ENCODE peak calls at places on chromosomes 12 and 14, in six cellular contexts. V is cardiac muscle cell, J is neural progenitor cell, G is IMR-90, P is transverse colon, L is endodermal cell. R is an unnamed sample.

GRCh38 chr14:102141797-102142196 is 2.1 kb downstream of the WDR20 start:
- DNase-seq in J (no peak), L (no peak), V (no peak), G (no peak), P (no peak), R (peak; percentile 41)

GRCh38 chr12:25957898-25958253 is 606 bp upstream of the RASSF8 start:
- DNase-seq in G (peak; percentile 82), L (no peak), V (peak; percentile 81), P (no peak), J (no peak), R (no peak)

GRCh38 chr12:53950441-53950781 is 4.3 kb upstream of the HOXC12 start:
- DNase-seq in V (no peak), G (no peak), P (no peak), L (no peak), J (no peak), R (no peak)

GRCh38 chr12:95548539-95549391 is 2.5 kb downstream of the USP44 start:
- DNase-seq in V (no peak), L (peak; percentile 92), G (peak; percentile 64), J (peak; percentile 91), P (peak; percentile 56), R (peak; percentile 95)

GRCh38 chr14:104105822-104106470 is 20.4 kb downstream of the ASPG start:
- DNase-seq in J (no peak), G (no peak), L (no peak), P (peak; percentile 64), V (no peak), R (no peak)

GRCh38 chr14:104882325-104882973 is 17.4 kb downstream of the CEP170B start:
- DNase-seq in V (no peak), L (peak; percentile 91), P (peak; percentile 83), G (no peak), J (peak; percentile 67), R (peak; percentile 93)

GRCh38 chr12:3116106-3116898 is 39.1 kb downstream of the TSPAN9 start:
- DNase-seq in P (no peak), L (no peak), G (peak; percentile 40), V (no peak), J (peak; percentile 40), R (peak; percentile 60)

GRCh38 chr14:37251778-37252177 is 54.0 kb downstream of the MIPOL1 start:
- DNase-seq in P (no peak), L (no peak), G (no peak), V (no peak), J (no peak), R (no peak)

GRCh38 chr14:100835278-100836052 is 9.5 kb downstream of the MEG3 start:
- DNase-seq in P (no peak), G (no peak), L (no peak), V (no peak), J (no peak), R (no peak)

GRCh38 chr12:71804505-71804904 is 35.1 kb upstream of the TBC1D15 start:
- DNase-seq in G (no peak), J (peak; percentile 50), V (no peak), P (no peak), L (peak; percentile 90), R (peak; percentile 57)

GRCh38 chr12:10301103-10301502 is 6.6 kb upstream of the KLRD1 start:
- DNase-seq in V (no peak), L (no peak), P (no peak), J (no peak), G (no peak), R (no peak)

GRCh38 chr12:124939428-124940142 is 25.1 kb upstream of the UBC start:
- DNase-seq in J (peak; percentile 93), V (peak; percentile 94), L (peak; percentile 99), P (peak; percentile 90), G (peak; percentile 98), R (peak; percentile 87)

GRCh38 chr12:53761306-53761705 is 9.5 kb upstream of the CISTR start:
- DNase-seq in V (no peak), L (peak; percentile 24), G (no peak), P (no peak), J (no peak), R (no peak)

GRCh38 chr14:81176224-81176623 is 44.5 kb downstream of the GTF2A1 start:
- DNase-seq in G (no peak), L (no peak), V (no peak), P (peak; percentile 33), J (no peak), R (no peak)

GRCh38 chr14:102280376-102280962 is 24.5 kb downstream of the MOK start:
- DNase-seq in V (peak; percentile 97), P (no peak), J (no peak), L (no peak), G (peak; percentile 99), R (no peak)

GRCh38 chr12:110501378-110501721 is 561 bp downstream of the VPS29 start:
- DNase-seq in L (no peak), P (no peak), V (peak; percentile 42), J (peak; percentile 46), G (peak; percentile 31), R (peak; percentile 61)

GRCh38 chr14:65006251-65006721 is 19.6 kb downstream of the FNTB start:
- DNase-seq in J (no peak), L (no peak), P (no peak), V (no peak), G (no peak), R (no peak)

GRCh38 chr14:23067847-23068791 is 10.8 kb upstream of the CDH24 start:
- DNase-seq in G (no peak), V (no peak), P (no peak), J (no peak), L (peak; percentile 46), R (peak; percentile 69)

GRCh38 chr12:114895081-114895480 is 211.1 kb upstream of the TBX3 start:
- DNase-seq in G (no peak), L (peak; percentile 31), V (no peak), J (no peak), P (no peak), R (no peak)
- H3K27me3 ChIP-seq in G (no peaks in the 10 kb centered on the region), L (no peaks in the 10 kb centered on the region), V (no peaks in the 10 kb centered on the region), J (no peaks in the 10 kb centered on the region), P (no peaks in the 10 kb centered on the region), R (no peaks in the 10 kb centered on the region)

GRCh38 chr12:4277856-4278581 is 4.5 kb downstream of the CCND2 start:
- DNase-seq in G (no peak), L (no peak), J (no peak), P (no peak), V (no peak), R (no peak)
- H3K4me3 ChIP-seq in G (no peak overlapping the region), L (no peak overlapping the region), J (no peak overlapping the region), P (no peak overlapping the region), V (no peak overlapping the region), R (no peak overlapping the region)

GRCh38 chr14:51996148-51996746 is 6.9 kb downstream of the RTRAF start:
- DNase-seq in V (peak; percentile 78), P (no peak), J (peak; percentile 32), G (peak; percentile 68), L (no peak), R (no peak)
- H3K36me3 ChIP-seq in V (peaks cover 60% of the 10 kb centered on the region), P (peaks cover 34% of the 10 kb centered on the region), J (peaks cover 73% of the 10 kb centered on the region), G (peaks cover 9% of the 10 kb centered on the region), L (peaks cover 96% of the 10 kb centered on the region), R (peaks cover 17% of the 10 kb centered on the region)

GRCh38 chr12:132277961-132278360 is 51.4 kb downstream of the GALNT9 start:
- DNase-seq in P (no peak), G (no peak), L (no peak), V (no peak), J (no peak), R (no peak)

GRCh38 chr12:132279184-132279889 is 50.1 kb downstream of the GALNT9 start:
- DNase-seq in P (peak; percentile 54), V (peak; percentile 58), L (peak; percentile 80), G (peak; percentile 9), J (no peak), R (peak; percentile 77)

GRCh38 chr12:132277374-132277801 is 52.0 kb downstream of the GALNT9 start:
- DNase-seq in G (no peak), J (no peak), P (no peak), V (no peak), L (no peak), R (no peak)

GRCh38 chr12:132279930-132280329 is 49.5 kb downstream of the GALNT9 start:
- DNase-seq in V (no peak), L (no peak), J (no peak), G (no peak), P (no peak), R (no peak)

GRCh38 chr12:132278421-132279183 is 50.8 kb downstream of the GALNT9 start:
- DNase-seq in J (no peak), P (no peak), G (no peak), L (no peak), V (no peak), R (no peak)
- H3K27me3 ChIP-seq in J (peaks cover 8% of the 10 kb centered on the region), P (peaks cover 38% of the 10 kb centered on the region), G (peaks cover 25% of the 10 kb centered on the region), L (no peaks in the 10 kb centered on the region), V (no peaks in the 10 kb centered on the region), R (no peaks in the 10 kb centered on the region)